ENCODE peak calls at places on chromosomes 7 and 10, in seven cellular contexts. Y, N, X, H, I, O and A are unnamed samples.

GRCh38 chr10:43689955-43690771 is 41.5 kb upstream of the ZNF32 start:
- DNase-seq in Y (peak; percentile 80), N (peak; percentile 71), X (peak; percentile 72), H (peak; percentile 80), I (peak; percentile 54), O (peak; percentile 96), A (peak; percentile 84)

GRCh38 chr7:23347682-23348180 is 48.6 kb downstream of the MALSU1 start:
- DNase-seq in Y (peak; percentile 37), N (peak; percentile 94), X (peak; percentile 91), H (no peak), I (peak; percentile 26), O (no peak), A (no peak)

GRCh38 chr7:100484636-100485114 is 948 bp downstream of the NYAP1 start:
- DNase-seq in Y (no peak), N (no peak), X (no peak), H (no peak), I (no peak), O (no peak), A (no peak)

GRCh38 chr10:52491246-52492000 is 177.3 kb downstream of the DKK1 start:
- DNase-seq in Y (no peak), N (peak; percentile 31), X (peak; percentile 53), H (no peak), I (no peak), O (no peak), A (no peak)

GRCh38 chr10:110065269-110065668 is 57.5 kb downstream of the ADD3 start:
- DNase-seq in Y (no peak), N (no peak), X (no peak), H (no peak), I (no peak), O (no peak), A (no peak)

GRCh38 chr7:85695041-85695990 is 508.5 kb upstream of the SEMA3D start:
- DNase-seq in Y (no peak), N (peak; percentile 29), X (peak; percentile 15), H (no peak), I (no peak), O (no peak), A (no peak)

GRCh38 chr7:35718047-35718446 is 23.1 kb upstream of the HERPUD2 start:
- DNase-seq in Y (no peak), N (no peak), X (no peak), H (no peak), I (no peak), O (no peak), A (no peak)

GRCh38 chr10:6532321-6532720 is 47.8 kb downstream of the PRKCQ start:
- DNase-seq in Y (no peak), N (no peak), X (no peak), H (no peak), I (no peak), O (no peak), A (no peak)

GRCh38 chr7:897771-898376 is 21.5 kb downstream of the GET4 start:
- DNase-seq in Y (no peak), N (no peak), X (no peak), H (no peak), I (no peak), O (no peak), A (no peak)

GRCh38 chr10:70130878-70131559 is 1.6 kb downstream of the AIFM2 start:
- DNase-seq in Y (no peak), N (peak; percentile 82), X (peak; percentile 71), H (no peak), I (peak; percentile 77), O (no peak), A (no peak)

GRCh38 chr7:128150223-128150622 is 90.9 kb upstream of the LEP start:
- DNase-seq in Y (no peak), N (no peak), X (no peak), H (no peak), I (no peak), O (peak; percentile 33), A (no peak)

GRCh38 chr7:455110-455928 is 64.3 kb downstream of the PDGFA start:
- DNase-seq in Y (no peak), N (no peak), X (no peak), H (no peak), I (no peak), O (no peak), A (no peak)

GRCh38 chr10:105063796-105064195 is 422.7 kb downstream of the SORCS3 start:
- DNase-seq in Y (peak; percentile 83), N (no peak), X (no peak), H (peak; percentile 48), I (no peak), O (peak; percentile 71), A (peak; percentile 71)

GRCh38 chr7:150567846-150568245 is 656 bp downstream of the GIMAP4 start:
- DNase-seq in Y (no peak), N (no peak), X (no peak), H (no peak), I (no peak), O (no peak), A (no peak)

GRCh38 chr7:155213385-155213784 is 84.3 kb upstream of the INSIG1 start:
- DNase-seq in Y (no peak), N (peak; percentile 13), X (peak; percentile 75), H (no peak), I (no peak), O (no peak), A (no peak)

DNA sequence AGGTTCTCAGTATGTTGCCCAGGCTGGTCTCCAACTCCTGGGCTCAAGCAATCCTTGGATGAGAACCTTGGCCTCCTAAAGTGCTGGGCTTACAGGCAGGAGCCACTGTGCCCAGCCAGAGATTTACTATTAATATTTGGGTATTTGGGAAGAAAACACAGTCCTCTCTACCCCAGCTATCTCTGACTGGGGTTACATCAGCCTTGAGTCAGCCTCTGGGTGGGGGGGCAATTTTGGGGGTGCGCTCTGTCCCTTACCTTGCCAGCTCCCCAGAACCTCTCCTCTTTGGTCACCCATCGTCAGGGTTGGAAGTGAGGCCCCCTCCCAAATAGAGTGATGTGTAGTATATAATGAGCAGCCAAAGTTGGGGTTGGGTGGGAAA is 1.8 kb downstream of the MLXIPL start:
- DNase-seq in Y (no peak), N (no peak), X (no peak), H (no peak), I (no peak), O (no peak), A (no peak)
- H4K8ac ChIP-seq in Y (no peak overlapping the region), N (no peak overlapping the region), X (no peak overlapping the region), H (no peak overlapping the region), I (no peak overlapping the region), O (no peak overlapping the region), A (no peak overlapping the region)

GRCh38 chr10:14530465-14530864 is 199.7 kb upstream of the FRMD4A start:
- DNase-seq in Y (peak; percentile 18), N (no peak), X (peak; percentile 49), H (no peak), I (peak; percentile 87), O (no peak), A (no peak)

GRCh38 chr10:14527134-14527780 is 196.5 kb upstream of the FRMD4A start:
- DNase-seq in Y (no peak), N (no peak), X (no peak), H (no peak), I (no peak), O (no peak), A (no peak)

GRCh38 chr10:14528450-14528849 is 197.7 kb upstream of the FRMD4A start:
- DNase-seq in Y (no peak), N (no peak), X (no peak), H (no peak), I (no peak), O (no peak), A (no peak)

GRCh38 chr10:14526326-14526725 is 195.6 kb upstream of the FRMD4A start:
- DNase-seq in Y (no peak), N (no peak), X (no peak), H (no peak), I (peak; percentile 85), O (no peak), A (no peak)

GRCh38 chr10:14527915-14528314 is 197.2 kb upstream of the FRMD4A start:
- DNase-seq in Y (no peak), N (no peak), X (no peak), H (no peak), I (no peak), O (no peak), A (no peak)
- H2BK5ac ChIP-seq in Y (no peak overlapping the region), N (no peak overlapping the region), X (no peak overlapping the region), H (no peak overlapping the region), I (no peak overlapping the region), O (no peak overlapping the region), A (no peak overlapping the region)

DNA sequence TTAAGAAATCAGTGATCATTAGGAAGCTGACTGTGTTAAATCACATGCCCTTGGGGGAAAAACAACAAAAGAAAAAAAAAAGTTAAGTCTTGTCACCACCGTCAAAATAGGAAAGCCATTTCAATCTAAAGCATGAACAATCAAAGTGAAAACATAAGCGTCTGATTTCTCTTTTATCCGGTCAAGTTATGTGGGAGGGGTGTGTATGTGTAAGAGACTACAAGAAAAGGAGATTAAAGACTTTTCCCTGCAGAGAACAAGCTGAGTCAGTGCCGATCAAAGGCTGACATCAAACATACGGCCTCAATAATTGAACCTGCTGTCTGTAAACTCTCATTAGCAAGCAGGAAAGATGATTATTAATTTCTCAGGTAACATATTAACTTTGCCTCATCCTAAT is 648.9 kb upstream of the SORCS1 start:
- DNase-seq in Y (no peak), N (no peak), X (no peak), H (no peak), I (no peak), O (no peak), A (no peak)
- H4K8ac ChIP-seq in Y (no peak overlapping the region), N (no peak overlapping the region), X (no peak overlapping the region), H (no peak overlapping the region), I (no peak overlapping the region), O (no peak overlapping the region), A (no peak overlapping the region)

GRCh38 chr7:153910604-153911003 is 141.6 kb upstream of the DPP6 start:
- DNase-seq in Y (no peak), N (no peak), X (no peak), H (no peak), I (no peak), O (no peak), A (no peak)
- H2BK5ac ChIP-seq in Y (no peak overlapping the region), N (no peak overlapping the region), X (no peak overlapping the region), H (no peak overlapping the region), I (no peak overlapping the region), O (no peak overlapping the region), A (no peak overlapping the region)